ENCODE peak calls at places on chromosomes 13 and 19, in ten cellular contexts. V is brain microvascular endothelial cell; R is AG04450; F is progenitor cell of endocrine pancreas; A is fibroblast of the aortic adventitia; C is CD8-positive, alpha-beta T cell; N is fibroblast of lung; Q is GM06990; O is kidney; M is GM12865. K is an unnamed sample.

GRCh38 chr13:24038846-24039330 is 121.6 kb upstream of the SPATA13 start:
- DNase-seq in V (no peak), R (no peak), F (no peak), A (peak), C (no peak), N (no peak), Q (no peak), O (no peak), M (no peak), K (no peak)

GRCh38 chr13:113455384-113455783 is 2.1 kb upstream of the ADPRHL1 start:
- DNase-seq in V (no peak), R (no peak), F (no peak), A (no peak), C (no peak), N (no peak), Q (no peak), O (no peak), M (no peak), K (no peak)

GRCh38 chr13:51825165-51825592 is 19.8 kb downstream of the TMEM272 start:
- DNase-seq in V (no peak), R (no peak), F (no peak), A (peak), C (no peak), N (no peak), Q (no peak), O (no peak), M (peak), K (no peak)

GRCh38 chr13:105144020-105144419 is 1391.4 kb downstream of the EFNB2 start:
- DNase-seq in V (no peak), R (no peak), F (no peak), A (no peak), C (no peak), N (no peak), Q (no peak), O (no peak), M (no peak), K (no peak)

GRCh38 chr13:35912841-35913240 is 218.3 kb downstream of the DCLK1 start:
- DNase-seq in V (no peak), R (no peak), F (no peak), A (no peak), C (no peak), N (no peak), Q (no peak), O (no peak), M (no peak), K (no peak)

GRCh38 chr13:24261566-24261965 is 47.8 kb upstream of the C1QTNF9 start:
- DNase-seq in V (no peak), R (no peak), F (no peak), A (no peak), C (peak), N (no peak), Q (no peak), O (no peak), M (no peak), K (no peak)

GRCh38 chr13:90717451-90717936 is 630.0 kb upstream of the MIR17HG start:
- DNase-seq in V (peak), R (no peak), F (no peak), A (peak), C (no peak), N (peak), Q (no peak), O (no peak), M (no peak), K (peak)

GRCh38 chr19:14097532-14098151 is 7.1 kb upstream of the SAMD1 start:
- DNase-seq in V (no peak), R (no peak), F (no peak), A (no peak), C (no peak), N (no peak), Q (no peak), O (no peak), M (no peak), K (no peak)

GRCh38 chr19:28710278-28710677 is 502.7 kb downstream of the UQCRFS1 start:
- DNase-seq in V (no peak), R (peak), F (no peak), A (peak), C (no peak), N (peak), Q (peak), O (no peak), M (peak), K (peak)

GRCh38 chr13:21326155-21327030 is 132.7 kb downstream of the ZDHHC20 start:
- DNase-seq in V (peak), R (peak), F (no peak), A (peak), C (no peak), N (peak), Q (no peak), O (no peak), M (no peak), K (peak)

GRCh38 chr19:2109278-2109864 is 12.7 kb downstream of the IZUMO4 start:
- DNase-seq in V (no peak), R (no peak), F (no peak), A (no peak), C (no peak), N (no peak), Q (no peak), O (no peak), M (no peak), K (no peak)

GRCh38 chr19:47280183-47280797 is 5.6 kb downstream of the INAFM1 start:
- DNase-seq in V (no peak), R (no peak), F (no peak), A (no peak), C (peak), N (no peak), Q (no peak), O (no peak), M (peak), K (no peak)

GRCh38 chr13:39254606-39255005 is 216.3 kb downstream of the NHLRC3 start:
- DNase-seq in V (no peak), R (no peak), F (no peak), A (no peak), C (no peak), N (no peak), Q (no peak), O (no peak), M (no peak), K (no peak)

GRCh38 chr19:30851646-30852045 is 479.5 kb downstream of the ZNF536 start:
- DNase-seq in V (no peak), R (no peak), F (no peak), A (no peak), C (no peak), N (no peak), Q (no peak), O (no peak), M (no peak), K (no peak)

DNA sequence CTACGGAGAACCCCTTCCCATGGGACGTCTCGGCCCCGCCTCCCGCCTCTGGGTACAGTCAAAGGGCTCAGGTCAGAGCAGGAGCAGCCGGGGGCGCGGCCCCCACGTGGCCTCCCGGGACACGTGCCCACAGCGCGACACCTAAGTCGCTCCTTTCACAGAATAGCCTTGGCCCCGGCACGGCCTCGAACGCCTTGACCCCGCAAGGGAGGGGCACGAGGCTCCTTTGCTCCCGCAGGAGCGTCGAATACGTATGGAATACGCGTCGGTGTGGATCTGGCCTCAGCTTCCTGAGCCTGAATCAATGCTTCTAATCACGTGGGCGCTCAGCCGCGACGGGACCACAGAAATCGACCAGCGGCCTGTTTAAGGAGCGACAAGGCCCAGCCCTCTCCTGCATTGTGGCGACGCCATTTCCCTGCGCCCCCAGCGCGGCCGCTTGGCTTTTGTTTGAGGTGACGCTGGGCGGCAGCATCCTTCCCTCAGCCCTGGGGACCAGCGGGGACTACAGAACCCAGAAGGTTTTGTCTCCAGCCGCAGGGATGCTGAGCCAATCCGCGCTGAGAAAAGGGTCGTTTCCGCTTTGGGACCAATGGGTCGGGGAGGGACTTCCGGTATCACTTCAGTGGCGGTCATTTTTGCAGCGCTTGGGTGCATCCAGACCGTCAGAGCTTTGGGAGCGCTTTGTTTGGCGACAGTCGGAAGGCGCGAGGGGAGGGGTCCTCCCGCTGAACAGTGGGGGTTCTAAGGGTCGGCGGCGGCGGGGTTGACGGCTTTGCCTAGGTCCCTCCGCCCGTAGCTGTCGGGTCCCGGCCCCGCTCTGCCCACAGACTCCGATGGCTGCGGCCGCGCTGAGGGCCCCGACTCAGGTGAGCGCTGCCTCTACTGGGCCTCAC is at the start of gene ZIK1:
- DNase-seq in V (peak), R (peak), F (peak), A (peak), C (peak), N (peak), Q (peak), O (peak), M (peak), K (peak)
- TF ChIP-seq CTCF in V (peak), R (no peak), F (peak), A (no peak), C (peak), N (no peak), Q (peak), O (no peak), M (no peak), K (no peak)

GRCh38 chr19:18073197-18073596 is 13.5 kb downstream of the IL12RB1 start:
- DNase-seq in V (no peak), R (no peak), F (no peak), A (no peak), C (no peak), N (no peak), Q (no peak), O (no peak), M (no peak), K (no peak)

GRCh38 chr19:18070181-18070580 is 16.6 kb downstream of the IL12RB1 start:
- DNase-seq in V (no peak), R (no peak), F (no peak), A (peak), C (no peak), N (no peak), Q (no peak), O (no peak), M (no peak), K (no peak)

GRCh38 chr19:18069383-18069782 is 17.4 kb downstream of the IL12RB1 start:
- DNase-seq in V (no peak), R (no peak), F (no peak), A (no peak), C (no peak), N (no peak), Q (no peak), O (no peak), M (no peak), K (no peak)

GRCh38 chr19:18072335-18072734 is 14.4 kb downstream of the IL12RB1 start:
- DNase-seq in V (no peak), R (no peak), F (no peak), A (no peak), C (no peak), N (no peak), Q (no peak), O (no peak), M (no peak), K (no peak)

GRCh38 chr19:18074192-18074591 is 12.5 kb downstream of the IL12RB1 start:
- DNase-seq in V (no peak), R (no peak), F (no peak), A (no peak), C (no peak), N (no peak), Q (no peak), O (no peak), M (no peak), K (no peak)
- TF ChIP-seq CTCF in V (peak), R (no peak), F (peak), A (no peak), C (no peak), N (no peak), Q (no peak), O (no peak), M (no peak), K (no peak)

GRCh38 chr13:110282316-110282841 is 24.6 kb downstream of the COL4A1 start:
- DNase-seq in V (no peak), R (no peak), F (no peak), A (no peak), C (no peak), N (no peak), Q (no peak), O (no peak), M (no peak), K (no peak)

GRCh38 chr13:110279684-110280083 is 27.3 kb downstream of the COL4A1 start:
- DNase-seq in V (no peak), R (no peak), F (no peak), A (no peak), C (no peak), N (no peak), Q (no peak), O (no peak), M (no peak), K (no peak)

GRCh38 chr13:110281736-110282135 is 25.2 kb downstream of the COL4A1 start:
- DNase-seq in V (no peak), R (no peak), F (no peak), A (no peak), C (no peak), N (no peak), Q (no peak), O (no peak), M (no peak), K (no peak)

GRCh38 chr13:110280231-110280813 is 26.6 kb downstream of the COL4A1 start:
- DNase-seq in V (peak), R (no peak), F (no peak), A (no peak), C (no peak), N (no peak), Q (no peak), O (no peak), M (no peak), K (no peak)

DNA sequence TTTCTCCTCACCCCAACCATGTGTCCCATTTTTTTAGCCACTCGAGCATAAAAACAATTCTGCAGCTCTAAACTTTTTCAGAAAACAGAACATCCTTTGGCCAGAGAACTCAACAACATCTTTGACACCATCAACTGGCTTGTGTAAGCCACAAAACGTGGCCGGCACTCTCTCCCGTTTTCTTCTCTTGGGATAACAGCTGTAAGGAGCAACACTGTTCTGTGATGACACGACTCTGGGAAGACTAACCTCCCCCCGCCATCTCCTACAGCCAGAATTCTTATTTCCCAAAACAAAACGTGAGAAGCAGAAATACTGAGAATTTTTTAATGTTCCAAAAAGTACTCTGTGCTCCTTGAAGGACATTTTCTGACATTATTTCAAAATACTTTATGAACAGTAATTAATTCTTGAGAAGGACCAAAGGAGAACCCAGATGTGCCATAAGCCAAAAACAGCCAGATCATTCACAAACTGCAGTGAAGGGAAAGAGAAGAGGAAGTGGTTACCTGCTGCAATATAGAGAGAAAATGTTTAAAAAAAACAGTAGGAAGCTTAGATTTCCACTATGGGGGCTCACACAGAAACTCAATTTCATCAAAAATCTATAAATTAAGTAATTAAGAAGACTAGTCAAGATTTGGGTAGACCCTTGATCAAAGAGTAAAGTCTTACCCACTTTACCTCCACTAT is 25.8 kb downstream of the COL4A1 start:
- DNase-seq in V (no peak), R (no peak), F (no peak), A (no peak), C (no peak), N (no peak), Q (no peak), O (peak), M (no peak), K (no peak)
- TF ChIP-seq CTCF in V (no peak), R (no peak), F (no peak), A (no peak), C (no peak), N (no peak), Q (no peak), O (no peak), M (no peak), K (no peak)

GRCh38 chr13:44470623-44471562 is 97.3 kb downstream of the SERP2 start:
- DNase-seq in V (no peak), R (no peak), F (no peak), A (peak), C (no peak), N (peak), Q (no peak), O (no peak), M (peak), K (peak)
- TF ChIP-seq CTCF in V (peak), R (peak), F (peak), A (peak), C (peak), N (peak), Q (peak), O (peak), M (peak), K (peak)

K was measured in RWPE1.